ENCODE peak calls at places on chromosomes 4 and X, in six cellular contexts. One of them, this sample, is unnamed.

GRCh38 chrX:38804481-38805293 is 3.4 kb downstream of the MID1IP1 start:
- DNase-seq in glutamatergic neuron: peak; percentile 34
- DNase-seq in suprapubic skin: no peak
- DNase-seq in cardiac muscle cell: peak; percentile 42
- DNase-seq in tibial artery: peak; percentile 64
- DNase-seq in bronchial epithelial cell: no peak
- DNase-seq in this sample: peak; percentile 40

GRCh38 chrX:20224814-20225487 is 41.8 kb downstream of the RPS6KA3 start:
- DNase-seq in glutamatergic neuron: no peak
- DNase-seq in suprapubic skin: no peak
- DNase-seq in cardiac muscle cell: peak; percentile 22
- DNase-seq in tibial artery: no peak
- DNase-seq in bronchial epithelial cell: peak; percentile 32
- DNase-seq in this sample: no peak

GRCh38 chr4:38872620-38873019 is 5.0 kb downstream of the FAM114A1 start:
- DNase-seq in glutamatergic neuron: no peak
- DNase-seq in suprapubic skin: no peak
- DNase-seq in cardiac muscle cell: peak; percentile 34
- DNase-seq in tibial artery: no peak
- DNase-seq in bronchial epithelial cell: peak; percentile 59
- DNase-seq in this sample: no peak

GRCh38 chrX:110145854-110146253 is 142.9 kb downstream of the TMEM164 start:
- DNase-seq in glutamatergic neuron: peak; percentile 20
- DNase-seq in suprapubic skin: no peak
- DNase-seq in cardiac muscle cell: peak; percentile 48
- DNase-seq in tibial artery: no peak
- DNase-seq in bronchial epithelial cell: no peak
- DNase-seq in this sample: no peak

GRCh38 chrX:21745756-21746155 is 12.2 kb downstream of the SMPX start:
- DNase-seq in glutamatergic neuron: peak; percentile 52
- DNase-seq in suprapubic skin: no peak
- DNase-seq in cardiac muscle cell: peak; percentile 33
- DNase-seq in tibial artery: no peak
- DNase-seq in bronchial epithelial cell: no peak
- DNase-seq in this sample: peak; percentile 47

GRCh38 chrX:86171366-86171765 is 23.1 kb downstream of the DACH2 start:
- DNase-seq in glutamatergic neuron: peak; percentile 22
- DNase-seq in suprapubic skin: no peak
- DNase-seq in cardiac muscle cell: peak; percentile 7
- DNase-seq in tibial artery: no peak
- DNase-seq in bronchial epithelial cell: peak; percentile 50
- DNase-seq in this sample: no peak

GRCh38 chr4:36285784-36286480 is 4.5 kb downstream of the DTHD1 start:
- DNase-seq in glutamatergic neuron: no peak
- DNase-seq in suprapubic skin: no peak
- DNase-seq in cardiac muscle cell: no peak
- DNase-seq in tibial artery: no peak
- DNase-seq in bronchial epithelial cell: peak; percentile 96
- DNase-seq in this sample: no peak

GRCh38 chr4:155967098-155967497 is 13.4 kb upstream of the CTSO start:
- DNase-seq in glutamatergic neuron: no peak
- DNase-seq in suprapubic skin: no peak
- DNase-seq in cardiac muscle cell: no peak
- DNase-seq in tibial artery: no peak
- DNase-seq in bronchial epithelial cell: peak; percentile 13
- DNase-seq in this sample: no peak

GRCh38 chr4:185738038-185738552 is 73.9 kb downstream of the SORBS2 start:
- DNase-seq in glutamatergic neuron: no peak
- DNase-seq in suprapubic skin: no peak
- DNase-seq in cardiac muscle cell: peak; percentile 94
- DNase-seq in tibial artery: no peak
- DNase-seq in bronchial epithelial cell: no peak
- DNase-seq in this sample: no peak

GRCh38 chr4:118353452-118353851 is 649 bp upstream of the PRSS12 start:
- DNase-seq in glutamatergic neuron: no peak
- DNase-seq in suprapubic skin: no peak
- DNase-seq in cardiac muscle cell: no peak
- DNase-seq in tibial artery: no peak
- DNase-seq in bronchial epithelial cell: no peak
- DNase-seq in this sample: no peak

GRCh38 chrX:54479471-54480122 is 16.4 kb downstream of the FGD1 start:
- DNase-seq in glutamatergic neuron: peak; percentile 32
- DNase-seq in suprapubic skin: no peak
- DNase-seq in cardiac muscle cell: peak; percentile 28
- DNase-seq in tibial artery: no peak
- DNase-seq in bronchial epithelial cell: no peak
- DNase-seq in this sample: peak; percentile 10

GRCh38 chrX:154541589-154541895 is 5.1 kb downstream of the G6PD start:
- DNase-seq in glutamatergic neuron: no peak
- DNase-seq in suprapubic skin: no peak
- DNase-seq in cardiac muscle cell: no peak
- DNase-seq in tibial artery: no peak
- DNase-seq in bronchial epithelial cell: no peak
- DNase-seq in this sample: no peak

GRCh38 chr4:6331018-6331417 is 61.4 kb downstream of the WFS1 start:
- DNase-seq in glutamatergic neuron: no peak
- DNase-seq in suprapubic skin: no peak
- DNase-seq in cardiac muscle cell: peak; percentile 27
- DNase-seq in tibial artery: no peak
- DNase-seq in bronchial epithelial cell: no peak
- DNase-seq in this sample: peak; percentile 43

GRCh38 chr4:112817933-112818921 is 181.3 kb downstream of the LARP7 start:
- DNase-seq in glutamatergic neuron: peak; percentile 86
- DNase-seq in suprapubic skin: peak; percentile 85
- DNase-seq in cardiac muscle cell: peak; percentile 86
- DNase-seq in tibial artery: peak; percentile 85
- DNase-seq in bronchial epithelial cell: peak; percentile 66
- DNase-seq in this sample: peak; percentile 90

GRCh38 chrX:150536455-150537116 is 31.8 kb upstream of the MTM1 start:
- DNase-seq in glutamatergic neuron: no peak
- DNase-seq in suprapubic skin: no peak
- DNase-seq in cardiac muscle cell: peak; percentile 4
- DNase-seq in tibial artery: no peak
- DNase-seq in bronchial epithelial cell: no peak
- DNase-seq in this sample: no peak
- TF ChIP-seq CTCF in glutamatergic neuron: no peak
- TF ChIP-seq CTCF in suprapubic skin: peak; percentile 5
- TF ChIP-seq CTCF in cardiac muscle cell: peak; percentile 15
- TF ChIP-seq CTCF in tibial artery: no peak
- TF ChIP-seq CTCF in bronchial epithelial cell: no peak
- TF ChIP-seq CTCF in this sample: no peak

DNA sequence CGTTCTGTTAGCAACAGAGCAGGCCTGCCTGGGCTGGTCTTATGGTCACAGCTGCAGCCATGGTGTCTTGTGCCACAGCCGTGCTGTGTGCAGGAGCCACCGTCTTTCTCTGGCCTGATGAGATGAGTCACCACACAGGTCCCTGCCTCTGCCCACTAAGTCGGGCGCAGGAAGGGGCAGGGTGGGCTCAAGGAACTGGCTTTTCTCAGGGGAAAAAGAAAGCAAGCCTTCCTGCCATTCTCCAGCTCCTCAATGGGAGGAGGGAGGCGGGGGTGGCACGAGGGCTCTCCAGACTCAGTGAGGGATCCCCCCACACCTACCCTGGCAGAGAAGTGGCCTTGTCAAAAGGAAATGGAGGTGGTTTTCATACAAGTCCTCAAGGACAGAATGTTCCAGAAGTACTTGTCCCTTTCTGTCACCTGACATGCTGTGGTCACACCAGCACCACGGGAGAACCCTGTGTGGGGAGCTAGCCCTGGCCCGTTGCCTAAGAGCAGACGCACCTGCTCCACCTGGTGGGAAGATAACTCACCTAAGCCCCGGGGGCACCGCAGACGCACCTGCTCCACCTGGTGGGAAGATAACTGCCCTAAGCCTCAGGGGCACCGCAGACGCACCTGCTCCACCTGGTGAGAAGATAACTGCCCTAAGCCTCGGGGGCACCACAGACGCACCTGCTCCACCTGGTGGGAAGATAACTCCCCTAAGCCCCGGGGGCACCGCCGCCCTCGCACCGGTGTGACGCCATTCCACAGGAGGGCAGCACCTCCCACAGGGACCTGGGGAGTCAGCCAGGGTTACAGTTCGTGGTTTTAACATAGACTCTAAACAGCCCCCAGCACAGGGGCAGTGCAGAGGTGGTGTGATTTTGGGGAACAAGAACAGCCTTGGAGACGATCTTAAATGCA is 18.5 kb downstream of the UVSSA start:
- DNase-seq in glutamatergic neuron: peak; percentile 16
- DNase-seq in suprapubic skin: no peak
- DNase-seq in cardiac muscle cell: no peak
- DNase-seq in tibial artery: no peak
- DNase-seq in bronchial epithelial cell: no peak
- DNase-seq in this sample: peak; percentile 9
- TF ChIP-seq CTCF in glutamatergic neuron: no peak
- TF ChIP-seq CTCF in suprapubic skin: no peak
- TF ChIP-seq CTCF in cardiac muscle cell: peak; percentile 6
- TF ChIP-seq CTCF in tibial artery: no peak
- TF ChIP-seq CTCF in bronchial epithelial cell: no peak
- TF ChIP-seq CTCF in this sample: no peak

GRCh38 chr4:104868942-104869341 is 277.7 kb upstream of the TET2 start:
- DNase-seq in glutamatergic neuron: no peak
- DNase-seq in suprapubic skin: no peak
- DNase-seq in cardiac muscle cell: no peak
- DNase-seq in tibial artery: no peak
- DNase-seq in bronchial epithelial cell: no peak
- DNase-seq in this sample: no peak

GRCh38 chr4:104868533-104868932 is 278.1 kb upstream of the TET2 start:
- DNase-seq in glutamatergic neuron: no peak
- DNase-seq in suprapubic skin: no peak
- DNase-seq in cardiac muscle cell: no peak
- DNase-seq in tibial artery: no peak
- DNase-seq in bronchial epithelial cell: no peak
- DNase-seq in this sample: no peak

GRCh38 chr4:104870495-104871228 is 276.0 kb upstream of the TET2 start:
- DNase-seq in glutamatergic neuron: no peak
- DNase-seq in suprapubic skin: no peak
- DNase-seq in cardiac muscle cell: no peak
- DNase-seq in tibial artery: no peak
- DNase-seq in bronchial epithelial cell: peak; percentile 68
- DNase-seq in this sample: no peak

DNA sequence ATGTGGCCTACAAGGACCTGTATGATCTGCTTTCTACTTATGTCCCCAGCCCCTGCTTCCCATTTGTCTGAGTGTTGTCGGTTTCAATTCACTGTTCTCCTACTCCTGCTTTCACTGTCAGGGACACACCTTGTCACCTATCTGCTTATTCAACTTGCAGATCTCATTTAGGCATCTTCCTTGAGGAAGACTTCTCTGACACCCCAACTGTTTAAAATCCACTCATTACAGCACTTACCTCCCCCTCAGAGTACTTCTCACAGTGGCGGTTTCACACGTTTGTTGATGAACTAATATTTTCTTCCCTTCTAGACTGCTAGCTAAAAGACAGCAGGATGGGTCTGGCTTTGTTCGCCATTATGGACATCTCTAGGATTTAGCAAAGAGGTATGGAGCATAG is 279.9 kb upstream of the TET2 start:
- DNase-seq in glutamatergic neuron: no peak
- DNase-seq in suprapubic skin: no peak
- DNase-seq in cardiac muscle cell: no peak
- DNase-seq in tibial artery: no peak
- DNase-seq in bronchial epithelial cell: no peak
- DNase-seq in this sample: no peak
- TF ChIP-seq CTCF in glutamatergic neuron: no peak
- TF ChIP-seq CTCF in suprapubic skin: no peak
- TF ChIP-seq CTCF in cardiac muscle cell: no peak
- TF ChIP-seq CTCF in tibial artery: no peak
- TF ChIP-seq CTCF in bronchial epithelial cell: no peak
- TF ChIP-seq CTCF in this sample: no peak

DNA sequence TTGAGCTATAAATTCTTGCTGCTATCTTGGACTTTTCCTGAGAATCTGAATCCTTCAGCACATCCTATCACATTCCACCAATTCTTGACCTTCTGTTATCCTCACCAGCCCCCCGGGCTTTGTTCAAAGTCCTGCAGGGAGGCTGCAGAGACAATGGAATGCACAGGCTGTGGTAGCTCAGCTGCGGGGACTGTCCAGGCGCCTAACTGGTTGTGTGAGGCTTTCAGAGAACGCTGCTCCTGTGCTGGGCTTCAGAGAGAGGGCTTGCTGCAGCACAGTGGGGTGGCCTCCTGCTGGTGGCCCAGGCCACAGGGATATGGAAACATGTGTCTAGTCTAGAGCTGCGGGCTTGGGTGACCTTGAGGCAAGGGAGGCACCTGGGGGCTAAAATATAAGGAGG is 196.4 kb upstream of the GATB start:
- DNase-seq in glutamatergic neuron: no peak
- DNase-seq in suprapubic skin: no peak
- DNase-seq in cardiac muscle cell: peak; percentile 1
- DNase-seq in tibial artery: no peak
- DNase-seq in bronchial epithelial cell: no peak
- DNase-seq in this sample: no peak
- TF ChIP-seq CTCF in glutamatergic neuron: no peak
- TF ChIP-seq CTCF in suprapubic skin: no peak
- TF ChIP-seq CTCF in cardiac muscle cell: no peak
- TF ChIP-seq CTCF in tibial artery: no peak
- TF ChIP-seq CTCF in bronchial epithelial cell: no peak
- TF ChIP-seq CTCF in this sample: no peak

GRCh38 chrX:43654431-43655150 is 1.5 kb upstream of the MAOA start:
- DNase-seq in glutamatergic neuron: peak; percentile 87
- DNase-seq in suprapubic skin: peak; percentile 91
- DNase-seq in cardiac muscle cell: peak; percentile 96
- DNase-seq in tibial artery: peak; percentile 97
- DNase-seq in bronchial epithelial cell: peak; percentile 79
- DNase-seq in this sample: peak; percentile 89

GRCh38 chrX:43655961-43656494 is at the start of gene MAOA:
- DNase-seq in glutamatergic neuron: peak; percentile 55
- DNase-seq in suprapubic skin: peak; percentile 91
- DNase-seq in cardiac muscle cell: peak; percentile 46
- DNase-seq in tibial artery: peak; percentile 95
- DNase-seq in bronchial epithelial cell: peak; percentile 50
- DNase-seq in this sample: peak; percentile 34

GRCh38 chrX:43655151-43655676 is 885 bp upstream of the MAOA start:
- DNase-seq in glutamatergic neuron: peak; percentile 37
- DNase-seq in suprapubic skin: peak; percentile 78
- DNase-seq in cardiac muscle cell: peak; percentile 56
- DNase-seq in tibial artery: peak; percentile 70
- DNase-seq in bronchial epithelial cell: peak; percentile 55
- DNase-seq in this sample: peak; percentile 17
- TF ChIP-seq CTCF in glutamatergic neuron: no peak
- TF ChIP-seq CTCF in suprapubic skin: no peak
- TF ChIP-seq CTCF in cardiac muscle cell: no peak
- TF ChIP-seq CTCF in tibial artery: no peak
- TF ChIP-seq CTCF in bronchial epithelial cell: no peak
- TF ChIP-seq CTCF in this sample: no peak

GRCh38 chr4:92551616-92552015 is 247.8 kb downstream of the GRID2 start:
- DNase-seq in glutamatergic neuron: no peak
- DNase-seq in suprapubic skin: no peak
- DNase-seq in cardiac muscle cell: no peak
- DNase-seq in tibial artery: no peak
- DNase-seq in bronchial epithelial cell: no peak
- DNase-seq in this sample: no peak
- TF ChIP-seq CTCF in glutamatergic neuron: no peak
- TF ChIP-seq CTCF in suprapubic skin: no peak
- TF ChIP-seq CTCF in cardiac muscle cell: no peak
- TF ChIP-seq CTCF in tibial artery: no peak
- TF ChIP-seq CTCF in bronchial epithelial cell: no peak
- TF ChIP-seq CTCF in this sample: no peak

DNA sequence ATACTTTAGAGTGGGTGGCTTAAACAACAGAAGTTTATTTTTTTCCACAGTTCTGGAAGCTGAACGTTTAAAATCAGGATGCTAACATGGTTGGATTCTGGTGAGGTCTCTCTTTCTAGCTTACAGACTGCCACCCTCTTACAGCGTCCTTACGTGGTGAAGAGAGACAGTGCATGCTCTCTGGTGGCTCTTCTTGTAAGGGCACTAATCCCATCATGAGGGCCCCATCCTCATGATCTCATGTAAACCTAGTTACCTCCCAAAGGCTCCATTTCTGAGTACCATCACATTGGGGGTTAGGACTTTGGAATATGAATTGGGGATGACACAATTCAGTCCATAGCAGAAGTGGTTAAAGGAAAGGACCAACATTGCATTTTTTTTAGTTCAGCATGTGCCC is 132.8 kb downstream of the BMPR1B start:
- DNase-seq in glutamatergic neuron: no peak
- DNase-seq in suprapubic skin: no peak
- DNase-seq in cardiac muscle cell: no peak
- DNase-seq in tibial artery: no peak
- DNase-seq in bronchial epithelial cell: no peak
- DNase-seq in this sample: no peak
- TF ChIP-seq CTCF in glutamatergic neuron: no peak
- TF ChIP-seq CTCF in suprapubic skin: no peak
- TF ChIP-seq CTCF in cardiac muscle cell: no peak
- TF ChIP-seq CTCF in tibial artery: no peak
- TF ChIP-seq CTCF in bronchial epithelial cell: no peak
- TF ChIP-seq CTCF in this sample: no peak